ENCODE peak calls at places on chromosome 4, in seven cellular contexts. X is osteocyte, E is H7, S is NCI-H69, W is brain microvascular endothelial cell, K is NCI-H774, C is SW480. A is an unnamed sample.

GRCh38 chr4:188941524-188942109 is 802.4 kb downstream of the TRIML1 start:
- DNase-seq in X (no peak), E (no peak), S (no peak), W (peak; percentile 96), K (no peak), C (peak; percentile 29), A (peak; percentile 54)

GRCh38 chr4:702618-703048 is 3.0 kb upstream of the PCGF3 start:
- DNase-seq in X (no peak), E (no peak), S (no peak), W (no peak), K (no peak), C (no peak), A (no peak)

GRCh38 chr4:189124149-189124758 is 816.4 kb upstream of the FRG1 start:
- DNase-seq in X (no peak), E (peak; percentile 36), S (peak; percentile 51), W (peak; percentile 54), K (no peak), C (peak; percentile 14), A (peak; percentile 62)

GRCh38 chr4:176849076-176849475 is 56.4 kb upstream of the VEGFC start:
- DNase-seq in X (no peak), E (no peak), S (no peak), W (no peak), K (no peak), C (no peak), A (no peak)

GRCh38 chr4:15914291-15914690 is 24.2 kb downstream of the FGFBP1 start:
- DNase-seq in X (no peak), E (no peak), S (no peak), W (no peak), K (no peak), C (no peak), A (no peak)

GRCh38 chr4:10730590-10730989 is 46.0 kb upstream of the CLNK start:
- DNase-seq in X (no peak), E (no peak), S (no peak), W (no peak), K (no peak), C (no peak), A (no peak)

GRCh38 chr4:16443504-16444088 is 217.3 kb upstream of the TAPT1 start:
- DNase-seq in X (no peak), E (peak; percentile 36), S (peak; percentile 8), W (peak; percentile 39), K (peak; percentile 1), C (peak; percentile 18), A (peak; percentile 37)

GRCh38 chr4:85883180-85883579 is 408.2 kb downstream of the ARHGAP24 start:
- DNase-seq in X (no peak), E (no peak), S (no peak), W (no peak), K (no peak), C (no peak), A (no peak)

GRCh38 chr4:82776925-82777542 is 21.6 kb downstream of the SCD5 start:
- DNase-seq in X (no peak), E (no peak), S (no peak), W (peak; percentile 81), K (no peak), C (no peak), A (no peak)

GRCh38 chr4:177047070-177047850 is 254.5 kb upstream of the VEGFC start:
- DNase-seq in X (peak; percentile 88), E (peak; percentile 15), S (peak; percentile 71), W (peak; percentile 52), K (no peak), C (peak; percentile 33), A (peak; percentile 82)

GRCh38 chr4:57078685-57079521 is 31.3 kb downstream of the IGFBP7 start:
- DNase-seq in X (no peak), E (peak; percentile 36), S (peak; percentile 87), W (peak; percentile 77), K (no peak), C (no peak), A (peak; percentile 44)

GRCh38 chr4:6217716-6218381 is 17.5 kb upstream of the JAKMIP1 start:
- DNase-seq in X (peak; percentile 2), E (no peak), S (peak; percentile 16), W (no peak), K (no peak), C (no peak), A (no peak)

GRCh38 chr4:15677507-15677988 is 4.1 kb upstream of the FAM200B start:
- DNase-seq in X (no peak), E (no peak), S (peak; percentile 71), W (no peak), K (no peak), C (peak; percentile 40), A (peak; percentile 78)

GRCh38 chr4:113979157-113979972 is at the start of gene ARSJ:
- DNase-seq in X (peak; percentile 90), E (peak; percentile 71), S (peak; percentile 92), W (peak; percentile 76), K (peak; percentile 26), C (peak; percentile 32), A (peak; percentile 80)

GRCh38 chr4:98861100-98861499 is 67.8 kb downstream of the EIF4E start:
- DNase-seq in X (no peak), E (no peak), S (no peak), W (no peak), K (no peak), C (no peak), A (no peak)